ENCODE peak calls at places on chromosomes 5 and 9, in seven cellular contexts. Y is lower lobe of right lung, H is A549, U is GM23248, M is kidney, X is cardiac fibroblast, J is IMR-90. Z is an unnamed sample.

GRCh38 chr9:125748511-125749099 is 1.4 kb downstream of the PBX3 start:
- DNase-seq in Y (no peak), H (no peak), U (peak), M (no peak), X (peak), J (no peak), Z (peak)

GRCh38 chr9:130908129-130908877 is 11.7 kb upstream of the QRFP start:
- DNase-seq in Y (no peak), H (no peak), U (no peak), M (no peak), X (no peak), J (no peak), Z (peak)

GRCh38 chr9:10700266-10700665 is 87.5 kb upstream of the PTPRD start:
- DNase-seq in Y (no peak), H (no peak), U (no peak), M (no peak), X (no peak), J (no peak), Z (no peak)

GRCh38 chr9:96719538-96720315 is 58.2 kb downstream of the ZNF510 start:
- DNase-seq in Y (no peak), H (no peak), U (no peak), M (no peak), X (no peak), J (no peak), Z (peak)

GRCh38 chr5:150457112-150457511 is 7.6 kb upstream of the RPS14 start:
- DNase-seq in Y (no peak), H (no peak), U (no peak), M (no peak), X (no peak), J (no peak), Z (peak)

GRCh38 chr9:5851445-5851844 is 18.5 kb upstream of the ERMP1 start:
- DNase-seq in Y (no peak), H (no peak), U (peak), M (no peak), X (peak), J (peak), Z (peak)

GRCh38 chr5:127595484-127596368 is 53.2 kb upstream of the CTXN3 start:
- DNase-seq in Y (no peak), H (no peak), U (no peak), M (no peak), X (no peak), J (no peak), Z (no peak)

GRCh38 chr5:35233601-35234000 is 3.3 kb upstream of the PRLR start:
- DNase-seq in Y (no peak), H (no peak), U (no peak), M (no peak), X (no peak), J (no peak), Z (no peak)

GRCh38 chr5:124979174-124979573 is 232.7 kb upstream of the ZNF608 start:
- DNase-seq in Y (no peak), H (no peak), U (peak), M (no peak), X (no peak), J (peak), Z (peak)

GRCh38 chr5:58156354-58156753 is 303.5 kb downstream of the PLK2 start:
- DNase-seq in Y (no peak), H (no peak), U (peak), M (no peak), X (peak), J (peak), Z (no peak)

GRCh38 chr9:93256878-93257807 is 73.2 kb downstream of the WNK2 start:
- DNase-seq in Y (peak), H (no peak), U (no peak), M (peak), X (no peak), J (no peak), Z (no peak)

GRCh38 chr5:56900858-56901578 is 8.4 kb upstream of the SETD9 start:
- DNase-seq in Y (no peak), H (peak), U (peak), M (no peak), X (peak), J (peak), Z (peak)

GRCh38 chr5:51194626-51195025 is 188.6 kb upstream of the ISL1 start:
- DNase-seq in Y (no peak), H (no peak), U (no peak), M (no peak), X (no peak), J (no peak), Z (no peak)

GRCh38 chr5:142316051-142316450 is 8.8 kb downstream of the SPRY4 start:
- DNase-seq in Y (no peak), H (no peak), U (peak), M (no peak), X (peak), J (peak), Z (no peak)

GRCh38 chr5:112737088-112737471 is 605 bp upstream of the APC start:
- DNase-seq in Y (no peak), H (no peak), U (no peak), M (no peak), X (peak), J (no peak), Z (no peak)

GRCh38 chr5:120503311-120503710 is 39.2 kb downstream of the PRR16 start:
- DNase-seq in Y (no peak), H (no peak), U (no peak), M (no peak), X (no peak), J (no peak), Z (no peak)

DNA sequence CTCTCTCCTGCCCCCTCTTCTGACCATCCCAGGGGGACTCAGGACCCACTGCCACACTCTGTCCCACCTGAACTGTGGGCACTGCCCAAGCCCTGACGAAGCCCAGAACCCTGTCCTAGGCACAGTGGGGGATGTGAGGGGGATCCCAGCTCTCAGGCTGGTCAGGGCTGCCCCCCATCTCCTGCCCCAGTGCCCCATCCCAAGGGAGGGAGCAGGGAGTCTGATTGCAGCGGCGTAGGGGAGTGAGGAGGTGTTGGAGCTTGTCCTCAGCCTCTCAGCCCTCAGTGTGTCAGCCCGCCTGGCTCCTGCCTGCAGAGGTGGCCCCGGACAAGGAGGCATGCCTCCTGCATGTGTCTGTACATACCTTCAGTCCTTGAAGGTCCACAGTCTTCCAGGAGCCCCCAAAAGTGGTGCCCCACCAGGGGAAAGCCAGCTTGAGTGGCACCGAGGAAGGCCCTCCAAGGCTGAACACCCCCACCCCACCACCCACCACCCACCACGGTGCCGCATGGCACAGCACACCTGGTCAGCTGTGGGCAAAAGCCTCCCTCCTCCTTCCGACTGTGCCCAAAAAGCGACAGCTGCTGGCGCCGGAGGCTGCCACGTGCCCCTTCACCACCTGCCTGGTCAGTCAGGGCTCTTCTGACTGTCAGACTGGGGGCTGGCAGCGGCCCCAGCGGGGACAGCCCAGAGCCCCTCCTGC is 930 bp downstream of the SARDH start:
- DNase-seq in Y (no peak), H (no peak), U (no peak), M (peak), X (no peak), J (no peak), Z (no peak)
- H3K4me3 ChIP-seq in Y (peak), H (no peak), U (no peak), M (peak), X (no peak), J (no peak), Z (no peak)

GRCh38 chr5:89313044-89313443 is 430.1 kb upstream of the MEF2C start:
- DNase-seq in Y (no peak), H (no peak), U (peak), M (no peak), X (peak), J (peak), Z (peak)

GRCh38 chr5:89308606-89309040 is 425.6 kb upstream of the MEF2C start:
- DNase-seq in Y (no peak), H (no peak), U (no peak), M (no peak), X (no peak), J (no peak), Z (no peak)

GRCh38 chr5:89313804-89314588 is 431.0 kb upstream of the MEF2C start:
- DNase-seq in Y (no peak), H (no peak), U (peak), M (no peak), X (peak), J (peak), Z (peak)

GRCh38 chr5:89307972-89308371 is 425.0 kb upstream of the MEF2C start:
- DNase-seq in Y (no peak), H (no peak), U (no peak), M (no peak), X (no peak), J (no peak), Z (no peak)

DNA sequence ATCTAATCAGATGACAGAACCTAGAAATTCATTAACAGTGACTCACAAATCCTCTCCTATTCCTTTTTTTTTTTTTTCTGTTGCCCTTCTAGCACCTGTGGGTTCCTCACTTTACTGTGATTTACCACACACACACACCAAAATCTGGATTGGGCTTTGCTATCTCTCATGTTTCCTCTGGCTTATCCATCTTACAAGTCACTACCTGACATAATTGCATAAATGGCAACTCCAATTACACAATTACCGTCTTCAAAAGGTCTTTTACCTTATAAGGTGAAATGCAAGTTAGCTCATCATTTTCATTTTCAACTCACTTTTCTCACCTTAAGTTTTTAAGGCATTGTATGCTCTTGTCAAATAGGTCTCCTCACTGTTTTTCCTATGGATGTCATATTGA is 426.3 kb upstream of the MEF2C start:
- DNase-seq in Y (no peak), H (no peak), U (no peak), M (no peak), X (no peak), J (no peak), Z (peak)
- H3K4me3 ChIP-seq in Y (no peak), H (no peak), U (no peak), M (no peak), X (no peak), J (no peak), Z (no peak)

GRCh38 chr9:98707158-98708102 is 1.3 kb downstream of the GABBR2 start:
- DNase-seq in Y (peak), H (peak), U (peak), M (no peak), X (peak), J (peak), Z (peak)

GRCh38 chr9:98708933-98709911 is at the start of gene GABBR2:
- DNase-seq in Y (no peak), H (no peak), U (peak), M (no peak), X (peak), J (peak), Z (no peak)

GRCh38 chr9:98708103-98708932 is 417 bp downstream of the GABBR2 start:
- DNase-seq in Y (no peak), H (no peak), U (peak), M (no peak), X (peak), J (no peak), Z (no peak)

GRCh38 chr9:98712987-98713386 is 4.3 kb upstream of the GABBR2 start:
- DNase-seq in Y (no peak), H (no peak), U (no peak), M (no peak), X (no peak), J (no peak), Z (no peak)

GRCh38 chr9:98709968-98710965 is 1.5 kb upstream of the GABBR2 start:
- DNase-seq in Y (no peak), H (no peak), U (peak), M (no peak), X (peak), J (peak), Z (peak)
- H3K4me3 ChIP-seq in Y (no peak), H (no peak), U (no peak), M (no peak), X (no peak), J (no peak), Z (no peak)

DNA sequence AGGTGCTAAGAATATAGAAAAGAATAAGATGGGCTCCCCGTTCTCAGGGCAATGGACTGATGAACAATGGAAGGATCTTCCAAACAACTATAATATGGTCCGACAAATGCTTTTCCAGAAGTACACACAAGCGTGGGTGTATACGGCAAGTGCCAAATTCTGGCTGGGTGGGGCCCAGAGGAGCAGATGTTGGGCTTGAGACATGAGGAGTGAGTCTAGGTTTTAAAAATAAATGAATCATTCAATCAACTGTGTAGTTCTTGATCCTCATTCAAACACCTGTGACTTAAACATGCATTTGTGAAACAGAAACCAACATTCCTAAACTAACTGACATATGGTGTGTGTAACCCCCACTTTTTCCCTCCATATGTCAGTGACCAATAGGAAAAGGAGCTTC is 47.9 kb downstream of the MFAP3 start:
- DNase-seq in Y (no peak), H (no peak), U (peak), M (no peak), X (peak), J (no peak), Z (no peak)
- H3K4me3 ChIP-seq in Y (no peak), H (no peak), U (no peak), M (no peak), X (no peak), J (no peak), Z (no peak)

DNA sequence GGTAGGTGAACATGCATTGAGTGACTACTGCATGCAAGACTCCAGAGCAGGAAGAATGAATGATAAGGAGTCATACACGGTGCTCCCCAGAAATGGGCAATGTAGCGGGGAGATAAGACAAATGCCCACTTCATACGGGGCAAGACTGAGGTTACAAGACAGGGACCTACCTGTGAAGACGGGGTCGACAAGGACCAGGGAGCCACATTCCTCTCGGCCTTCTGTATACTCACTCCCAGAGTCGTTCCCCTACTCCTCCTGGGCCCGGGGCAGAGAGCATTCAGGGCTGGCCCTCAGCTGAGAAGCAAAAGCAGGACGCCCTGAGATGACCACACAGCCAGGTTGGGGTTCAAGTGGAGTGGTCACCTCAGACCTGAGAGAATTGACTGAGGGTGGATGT is 26.7 kb downstream of the PITX1 start:
- DNase-seq in Y (no peak), H (no peak), U (no peak), M (no peak), X (no peak), J (no peak), Z (no peak)
- H3K4me3 ChIP-seq in Y (no peak), H (no peak), U (no peak), M (no peak), X (no peak), J (no peak), Z (no peak)

DNA sequence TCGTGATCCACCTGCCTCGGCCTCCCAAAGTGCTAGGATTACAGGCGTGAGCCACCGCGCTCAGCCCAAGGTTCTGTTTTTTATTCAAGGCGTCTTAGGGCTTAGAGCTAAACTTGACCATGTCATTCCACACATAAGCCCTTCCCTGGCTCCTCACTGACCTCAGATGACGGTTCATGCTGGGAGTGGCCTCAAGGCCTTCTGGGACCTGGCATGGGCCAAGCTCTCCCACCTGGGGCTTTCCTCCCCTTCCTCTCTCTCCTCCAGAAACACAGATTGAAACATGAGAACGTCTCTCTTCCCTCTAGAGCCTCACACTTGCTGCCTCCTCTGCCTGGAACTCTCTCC is 155.5 kb upstream of the IER5L start:
- DNase-seq in Y (no peak), H (peak), U (no peak), M (peak), X (peak), J (no peak), Z (no peak)
- H3K4me3 ChIP-seq in Y (peak), H (no peak), U (no peak), M (no peak), X (no peak), J (no peak), Z (peak)

DNA sequence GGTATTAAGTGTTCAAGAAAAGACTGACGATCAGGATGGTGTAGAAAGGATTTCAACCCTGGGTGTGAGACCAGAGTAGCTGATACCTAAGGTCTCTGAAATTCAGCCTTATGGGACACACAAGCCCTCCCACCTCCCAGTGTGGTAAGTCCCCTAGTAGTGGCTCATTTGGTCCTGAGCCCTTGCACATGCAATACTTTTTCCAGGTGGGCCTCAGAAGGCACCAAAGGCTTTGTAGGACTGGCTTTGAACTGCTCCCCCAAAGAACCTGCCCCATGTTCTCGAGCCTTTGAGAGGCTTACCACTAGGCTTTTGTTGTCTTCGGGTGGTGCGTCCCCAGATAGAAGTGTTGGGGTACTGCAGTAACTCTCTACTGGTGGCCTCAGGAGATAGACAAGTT is 803 bp downstream of the GARIN3 start:
- DNase-seq in Y (no peak), H (no peak), U (no peak), M (no peak), X (no peak), J (no peak), Z (no peak)
- H3K4me3 ChIP-seq in Y (no peak), H (no peak), U (no peak), M (no peak), X (no peak), J (no peak), Z (no peak)